ENCODE peak calls at places on chromosomes 1 and 21, in four cellular contexts. C, U, W and H are unnamed samples.

GRCh38 chr1:241272828-241273227 is 84.2 kb downstream of the RGS7 start:
- DNase-seq in C (no peak), U (no peak), W (no peak), H (no peak)

GRCh38 chr1:207903053-207903452 is 7.9 kb downstream of the CD34 start:
- DNase-seq in W (no peak), C (no peak), U (no peak), H (no peak)

GRCh38 chr1:209678981-209679539 is 3.8 kb downstream of the G0S2 start:
- DNase-seq in U (no peak), W (no peak), C (no peak), H (no peak)

GRCh38 chr1:119449964-119450363 is 35.0 kb downstream of the HSD3B2 start:
- DNase-seq in W (no peak), U (peak), C (no peak), H (peak)

GRCh38 chr21:39079617-39080016 is 103.6 kb downstream of the PSMG1 start:
- DNase-seq in C (no peak), U (no peak), W (no peak), H (no peak)

GRCh38 chr1:165561257-165561656 is 17.5 kb downstream of the LRRC52 start:
- DNase-seq in U (no peak), C (no peak), W (no peak), H (no peak)

GRCh38 chr21:21682172-21682571 is 684.0 kb downstream of the NCAM2 start:
- DNase-seq in W (no peak), U (no peak), C (no peak), H (no peak)

GRCh38 chr1:207868252-207868768 is 42.6 kb downstream of the CD34 start:
- DNase-seq in W (no peak), U (peak), C (no peak), H (no peak)

GRCh38 chr1:42956739-42957138 is 1.9 kb downstream of the SLC2A1 start:
- DNase-seq in W (no peak), U (no peak), C (no peak), H (no peak)

GRCh38 chr1:54548389-54549044 is 489 bp downstream of the ACOT11 start:
- DNase-seq in W (no peak), C (no peak), U (no peak), H (no peak)
- H3K4me3 ChIP-seq in W (no peak), C (no peak), U (no peak), H (no peak)

GRCh38 chr1:26162220-26162703 is 3.4 kb downstream of the FAM110D start:
- DNase-seq in U (peak), W (no peak), C (no peak), H (no peak)
- H3K4me3 ChIP-seq in U (peak), W (peak), C (peak), H (peak)

DNA sequence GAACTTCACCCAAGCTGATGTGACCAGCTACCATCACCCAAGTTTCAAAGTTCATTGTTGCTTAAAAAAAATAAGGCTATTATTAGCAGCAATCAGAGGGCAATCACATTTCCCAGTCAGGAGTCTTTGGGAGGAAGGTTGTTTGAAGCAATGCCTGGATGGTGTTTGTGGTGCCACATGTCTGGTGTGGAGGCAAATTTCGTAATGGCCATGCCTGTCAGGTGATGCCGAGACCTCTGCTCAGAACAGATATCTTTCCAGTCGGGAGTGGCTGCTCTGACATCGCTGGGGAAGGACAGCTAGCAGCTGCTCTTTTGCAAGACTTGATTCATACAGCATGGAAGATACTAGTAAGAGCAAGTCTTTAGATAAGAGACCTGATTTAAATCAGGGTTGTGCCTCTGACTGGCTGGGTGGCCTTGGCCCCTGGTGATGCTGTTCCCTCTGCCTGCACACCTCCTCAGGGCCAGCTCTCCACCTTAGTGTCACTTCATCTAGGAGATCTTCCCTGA is 187.8 kb upstream of the JUN start:
- DNase-seq in W (no peak), U (no peak), C (no peak), H (no peak)
- H3K4me3 ChIP-seq in W (no peak), U (no peak), C (no peak), H (no peak)

GRCh38 chr1:211829343-211830054 is 1.1 kb downstream of the LPGAT1 start:
- DNase-seq in U (peak), W (no peak), C (no peak), H (no peak)

GRCh38 chr1:211830330-211831142 is at the start of gene LPGAT1:
- DNase-seq in U (peak), W (no peak), C (peak), H (no peak)

GRCh38 chr1:211825990-211826389 is 4.6 kb downstream of the LPGAT1 start:
- DNase-seq in W (no peak), U (no peak), C (no peak), H (no peak)

GRCh38 chr1:211830055-211830329 is 571 bp downstream of the LPGAT1 start:
- DNase-seq in U (no peak), W (no peak), C (peak), H (no peak)

DNA sequence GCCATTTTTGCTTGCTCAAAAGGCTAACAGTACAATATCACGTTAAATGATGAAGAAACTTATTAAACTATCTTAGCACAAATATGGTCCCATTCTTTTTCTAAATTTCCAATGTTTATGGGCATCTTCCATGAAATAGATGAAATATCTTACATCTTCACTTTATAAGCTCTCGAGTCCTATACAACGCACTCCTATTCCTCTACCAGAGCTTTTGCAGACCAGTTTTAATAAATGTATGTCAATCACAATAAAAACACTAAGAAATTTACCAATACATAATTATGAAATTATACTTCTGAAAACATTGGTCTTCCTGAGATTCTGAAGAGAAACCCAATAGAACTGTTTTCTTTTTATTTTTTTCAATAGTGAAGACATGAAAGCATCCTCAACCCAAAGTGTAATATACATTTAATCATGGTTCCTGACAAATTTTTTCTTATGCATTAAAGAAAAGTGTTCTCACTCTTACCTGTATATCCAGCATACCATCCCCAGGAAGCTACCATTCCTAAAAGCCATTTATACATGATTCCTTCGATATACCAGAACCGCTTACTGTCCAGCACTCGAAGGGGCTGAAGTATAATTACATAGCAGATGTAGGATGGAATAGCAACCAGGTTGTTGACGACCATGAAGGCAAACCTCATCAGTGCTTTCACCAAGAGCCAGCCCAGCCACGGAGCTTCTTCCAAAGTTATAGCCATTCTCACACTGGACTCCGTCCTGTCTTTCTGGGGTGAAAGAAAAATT is 1.8 kb downstream of the LPGAT1 start:
- DNase-seq in C (no peak), U (no peak), W (no peak), H (no peak)
- H3K4me3 ChIP-seq in C (no peak), U (no peak), W (peak), H (no peak)

DNA sequence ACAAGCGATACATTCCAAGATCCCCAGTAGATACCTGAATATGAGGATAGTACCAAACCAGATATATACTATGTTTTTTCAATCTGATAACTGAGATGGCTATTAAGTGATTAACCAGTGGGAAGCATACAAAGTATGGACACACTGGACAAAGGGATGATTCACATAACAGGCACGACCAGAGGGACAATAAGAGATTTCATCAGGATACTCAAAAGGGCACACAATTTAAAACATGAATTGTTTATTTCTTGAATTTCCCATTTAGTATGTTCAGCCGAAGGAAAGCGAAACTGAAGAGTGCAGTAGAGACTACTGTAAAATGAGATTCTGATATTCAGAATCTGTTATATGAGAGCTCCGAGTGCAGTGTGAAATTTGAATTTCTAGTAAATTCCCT is 10.6 kb downstream of the ZZZ3 start:
- DNase-seq in W (no peak), U (no peak), C (no peak), H (no peak)
- H3K4me3 ChIP-seq in W (no peak), U (no peak), C (no peak), H (no peak)